ENCODE peak calls at places on chromosomes 4 and X, in seven cellular contexts. V is activated gamma-delta T cell treated with Interleukin-2 at 50 U/mL for 16 hours; D is activated T-helper 1 cell treated with anti-CD3 and anti-CD28 coated beads, Interleukin-2, amount 50 U/mL, for 16 hours; C is skeletal muscle cell; A is SJSA1; H is amygdala; U is RWPE1. O is an unnamed sample.

GRCh38 chr4:75710246-75710645 is 14.1 kb upstream of the USO1 start:
- DNase-seq in V (no peak), D (no peak), C (peak; percentile 14), A (peak; percentile 47), H (no peak), U (no peak), O (no peak)

GRCh38 chr4:90602728-90603127 is 475.5 kb downstream of the CCSER1 start:
- DNase-seq in V (no peak), D (no peak), C (no peak), A (no peak), H (no peak), U (no peak), O (no peak)

GRCh38 chr4:39706334-39706733 is 8.4 kb downstream of the UBE2K start:
- DNase-seq in V (no peak), D (no peak), C (peak; percentile 36), A (peak; percentile 64), H (no peak), U (no peak), O (no peak)

GRCh38 chrX:107629533-107629909 is 1.2 kb downstream of the PRPS1 start:
- DNase-seq in V (no peak), D (no peak), C (no peak), A (no peak), H (no peak), U (peak; percentile 3), O (no peak)

GRCh38 chrX:71098302-71098701 is 2.7 kb downstream of the FOXO4 start:
- DNase-seq in V (peak; percentile 80), D (peak; percentile 49), C (no peak), A (no peak), H (peak; percentile 10), U (no peak), O (peak; percentile 43)

GRCh38 chrX:69093960-69094935 is 71.0 kb downstream of the PJA1 start:
- DNase-seq in V (no peak), D (no peak), C (peak; percentile 43), A (peak; percentile 42), H (peak; percentile 8), U (peak; percentile 29), O (peak; percentile 47)

GRCh38 chr4:85209161-85209560 is 242.7 kb upstream of the WDFY3 start:
- DNase-seq in V (no peak), D (no peak), C (no peak), A (no peak), H (no peak), U (peak; percentile 79), O (no peak)

GRCh38 chrX:56784666-56785065 is 55.6 kb downstream of the NBDY start:
- DNase-seq in V (no peak), D (no peak), C (no peak), A (no peak), H (no peak), U (no peak), O (no peak)

GRCh38 chr4:29972121-29972520 is 748.0 kb upstream of the PCDH7 start:
- DNase-seq in V (no peak), D (no peak), C (no peak), A (no peak), H (no peak), U (no peak), O (no peak)

GRCh38 chr4:188942606-188943005 is 803.4 kb downstream of the TRIML1 start:
- DNase-seq in V (no peak), D (no peak), C (no peak), A (no peak), H (no peak), U (no peak), O (no peak)

GRCh38 chrX:115940888-115941332 is 229.6 kb upstream of the AGTR2 start:
- DNase-seq in V (no peak), D (no peak), C (no peak), A (no peak), H (peak; percentile 87), U (no peak), O (peak; percentile 44)

GRCh38 chrX:8358302-8358701 is 106.3 kb upstream of the VCX3B start:
- DNase-seq in V (no peak), D (no peak), C (no peak), A (no peak), H (no peak), U (no peak), O (no peak)

GRCh38 chr4:48388504-48389154 is 47.3 kb downstream of the SLAIN2 start:
- DNase-seq in V (no peak), D (no peak), C (no peak), A (no peak), H (no peak), U (no peak), O (no peak)

GRCh38 chrX:152861116-152861515 is 30.3 kb downstream of the NSDHL start:
- DNase-seq in V (no peak), D (no peak), C (no peak), A (no peak), H (no peak), U (no peak), O (no peak)

GRCh38 chrX:54423161-54423888 is 16.9 kb upstream of the TSR2 start:
- DNase-seq in V (no peak), D (no peak), C (no peak), A (no peak), H (no peak), U (no peak), O (no peak)

GRCh38 chr4:76235915-76236314 is 15.6 kb upstream of the FAM47E start:
- DNase-seq in V (no peak), D (no peak), C (no peak), A (no peak), H (no peak), U (peak; percentile 67), O (no peak)

GRCh38 chr4:155777971-155778710 is 19.3 kb downstream of the GUCY1B1 start:
- DNase-seq in V (no peak), D (no peak), C (no peak), A (no peak), H (no peak), U (no peak), O (no peak)

GRCh38 chr4:2417196-2417764 is 1.2 kb downstream of the ZFYVE28 start:
- DNase-seq in V (no peak), D (no peak), C (no peak), A (no peak), H (no peak), U (no peak), O (no peak)